ENCODE peak calls at places on chromosome 14, in six cellular contexts. One of them, this sample, is unnamed.

GRCh38 chr14:76958020-76958965 is 70.2 kb downstream of the IRF2BPL start:
- DNase-seq in ACHN: no peak
- DNase-seq in lower lobe of right lung: no peak
- DNase-seq in SW480: peak
- DNase-seq in RWPE1: no peak
- DNase-seq in neural progenitor cell: no peak
- DNase-seq in this sample: peak

GRCh38 chr14:94213021-94213420 is 38.9 kb downstream of the PPP4R4 start:
- DNase-seq in ACHN: no peak
- DNase-seq in lower lobe of right lung: no peak
- DNase-seq in SW480: no peak
- DNase-seq in RWPE1: peak
- DNase-seq in neural progenitor cell: no peak
- DNase-seq in this sample: no peak

GRCh38 chr14:51792819-51793218 is 67.6 kb upstream of the GNG2 start:
- DNase-seq in ACHN: no peak
- DNase-seq in lower lobe of right lung: no peak
- DNase-seq in SW480: no peak
- DNase-seq in RWPE1: no peak
- DNase-seq in neural progenitor cell: no peak
- DNase-seq in this sample: no peak

GRCh38 chr14:68459480-68460136 is 333.3 kb downstream of the ZFP36L1 start:
- DNase-seq in ACHN: peak
- DNase-seq in lower lobe of right lung: no peak
- DNase-seq in SW480: no peak
- DNase-seq in RWPE1: no peak
- DNase-seq in neural progenitor cell: no peak
- DNase-seq in this sample: no peak

GRCh38 chr14:34718750-34719304 is 4.4 kb upstream of the CFL2 start:
- DNase-seq in ACHN: no peak
- DNase-seq in lower lobe of right lung: no peak
- DNase-seq in SW480: peak
- DNase-seq in RWPE1: peak
- DNase-seq in neural progenitor cell: no peak
- DNase-seq in this sample: no peak

GRCh38 chr14:99289394-99290189 is 17.6 kb upstream of the BCL11B start:
- DNase-seq in ACHN: no peak
- DNase-seq in lower lobe of right lung: no peak
- DNase-seq in SW480: no peak
- DNase-seq in RWPE1: no peak
- DNase-seq in neural progenitor cell: no peak
- DNase-seq in this sample: no peak

GRCh38 chr14:72638021-72638420 is 255.9 kb downstream of the DPF3 start:
- DNase-seq in ACHN: peak
- DNase-seq in lower lobe of right lung: no peak
- DNase-seq in SW480: peak
- DNase-seq in RWPE1: peak
- DNase-seq in neural progenitor cell: no peak
- DNase-seq in this sample: no peak

GRCh38 chr14:71289536-71289935 is 382.3 kb downstream of the PCNX1 start:
- DNase-seq in ACHN: no peak
- DNase-seq in lower lobe of right lung: no peak
- DNase-seq in SW480: peak
- DNase-seq in RWPE1: no peak
- DNase-seq in neural progenitor cell: no peak
- DNase-seq in this sample: no peak

GRCh38 chr14:77139540-77140342 is 1.9 kb downstream of the ZDHHC22 start:
- DNase-seq in ACHN: peak
- DNase-seq in lower lobe of right lung: no peak
- DNase-seq in SW480: no peak
- DNase-seq in RWPE1: peak
- DNase-seq in neural progenitor cell: peak
- DNase-seq in this sample: peak

GRCh38 chr14:101108579-101109346 is 205.2 kb upstream of the RTL1 start:
- DNase-seq in ACHN: no peak
- DNase-seq in lower lobe of right lung: no peak
- DNase-seq in SW480: no peak
- DNase-seq in RWPE1: no peak
- DNase-seq in neural progenitor cell: no peak
- DNase-seq in this sample: no peak

GRCh38 chr14:82872494-82872893 is 1338.8 kb upstream of the SEL1L start:
- DNase-seq in ACHN: peak
- DNase-seq in lower lobe of right lung: no peak
- DNase-seq in SW480: no peak
- DNase-seq in RWPE1: no peak
- DNase-seq in neural progenitor cell: peak
- DNase-seq in this sample: no peak

GRCh38 chr14:94377866-94378470 is 10.4 kb downstream of the SERPINA1 start:
- DNase-seq in ACHN: no peak
- DNase-seq in lower lobe of right lung: no peak
- DNase-seq in SW480: no peak
- DNase-seq in RWPE1: no peak
- DNase-seq in neural progenitor cell: no peak
- DNase-seq in this sample: no peak

GRCh38 chr14:32249780-32250179 is 46.7 kb upstream of the RNU6-8 start:
- DNase-seq in ACHN: no peak
- DNase-seq in lower lobe of right lung: no peak
- DNase-seq in SW480: no peak
- DNase-seq in RWPE1: no peak
- DNase-seq in neural progenitor cell: no peak
- DNase-seq in this sample: no peak

GRCh38 chr14:100417466-100417865 is 94.3 kb downstream of the SLC25A47 start:
- DNase-seq in ACHN: peak
- DNase-seq in lower lobe of right lung: no peak
- DNase-seq in SW480: peak
- DNase-seq in RWPE1: peak
- DNase-seq in neural progenitor cell: peak
- DNase-seq in this sample: no peak

GRCh38 chr14:28482644-28483043 is 283.9 kb upstream of the FOXG1 start:
- DNase-seq in ACHN: no peak
- DNase-seq in lower lobe of right lung: no peak
- DNase-seq in SW480: no peak
- DNase-seq in RWPE1: no peak
- DNase-seq in neural progenitor cell: no peak
- DNase-seq in this sample: no peak

GRCh38 chr14:103105580-103106168 is 11.1 kb downstream of the EXOC3L4 start:
- DNase-seq in ACHN: no peak
- DNase-seq in lower lobe of right lung: no peak
- DNase-seq in SW480: peak
- DNase-seq in RWPE1: no peak
- DNase-seq in neural progenitor cell: no peak
- DNase-seq in this sample: no peak

GRCh38 chr14:73058224-73058922 is at the start of gene RBM25:
- DNase-seq in ACHN: peak
- DNase-seq in lower lobe of right lung: peak
- DNase-seq in SW480: peak
- DNase-seq in RWPE1: peak
- DNase-seq in neural progenitor cell: peak
- DNase-seq in this sample: peak

GRCh38 chr14:64723691-64724577 is 19.7 kb downstream of the PLEKHG3 start:
- DNase-seq in ACHN: no peak
- DNase-seq in lower lobe of right lung: no peak
- DNase-seq in SW480: no peak
- DNase-seq in RWPE1: no peak
- DNase-seq in neural progenitor cell: peak
- DNase-seq in this sample: no peak

GRCh38 chr14:22952418-22952817 is 4.5 kb downstream of the HAUS4 start:
- DNase-seq in ACHN: no peak
- DNase-seq in lower lobe of right lung: no peak
- DNase-seq in SW480: no peak
- DNase-seq in RWPE1: no peak
- DNase-seq in neural progenitor cell: no peak
- DNase-seq in this sample: no peak

GRCh38 chr14:67705211-67705610 is 3.5 kb downstream of the RDH12 start:
- DNase-seq in ACHN: no peak
- DNase-seq in lower lobe of right lung: no peak
- DNase-seq in SW480: no peak
- DNase-seq in RWPE1: peak
- DNase-seq in neural progenitor cell: no peak
- DNase-seq in this sample: no peak